ENCODE peak calls at places on chromosomes 3 and 15, in four cellular contexts. R is GM12891, E is Panc1, Z is HepG2. J is an unnamed sample.

GRCh38 chr3:116586285-116586944 is 123.2 kb upstream of the TUSC7 start:
- DNase-seq in R (no peak), E (no peak), Z (no peak), J (no peak)

GRCh38 chr3:94176886-94177285 is 114.0 kb downstream of the NSUN3 start:
- DNase-seq in R (no peak), E (no peak), Z (no peak), J (no peak)

GRCh38 chr3:76570436-76571057 is 469.4 kb upstream of the ROBO2 start:
- DNase-seq in R (no peak), E (no peak), Z (no peak), J (no peak)

GRCh38 chr3:76132154-76132470 is 346.8 kb upstream of the ZNF717 start:
- DNase-seq in R (no peak), E (no peak), Z (no peak), J (no peak)

GRCh38 chr3:58544546-58544945 is 7.6 kb upstream of the ACOX2 start:
- DNase-seq in R (no peak), E (no peak), Z (no peak), J (no peak)

GRCh38 chr3:113249111-113249510 is 37.8 kb downstream of the BOC start:
- DNase-seq in R (no peak), E (no peak), Z (no peak), J (peak)

GRCh38 chr15:37773111-37773860 is 161.2 kb upstream of the TMCO5A start:
- DNase-seq in R (no peak), E (no peak), Z (no peak), J (no peak)

GRCh38 chr3:122025296-122025695 is 3.2 kb upstream of the ILDR1 start:
- DNase-seq in R (peak), E (no peak), Z (no peak), J (no peak)

GRCh38 chr3:133821767-133822638 is 16.4 kb downstream of the SRPRB start:
- DNase-seq in R (no peak), E (peak), Z (peak), J (no peak)

GRCh38 chr15:49902791-49903481 is 216.1 kb downstream of the ATP8B4 start:
- DNase-seq in R (no peak), E (no peak), Z (no peak), J (no peak)

GRCh38 chr3:193711964-193712598 is 119.1 kb downstream of the OPA1 start:
- DNase-seq in R (no peak), E (no peak), Z (peak), J (no peak)

GRCh38 chr3:100963041-100963440 is 30.2 kb downstream of the ABI3BP start:
- DNase-seq in R (no peak), E (no peak), Z (no peak), J (no peak)

GRCh38 chr15:78055923-78056713 is 21.4 kb downstream of the TBC1D2B start:
- DNase-seq in R (no peak), E (no peak), Z (peak), J (no peak)

GRCh38 chr3:37262816-37263393 is 88.5 kb upstream of the LRRFIP2 start:
- DNase-seq in R (no peak), E (no peak), Z (no peak), J (no peak)

DNA sequence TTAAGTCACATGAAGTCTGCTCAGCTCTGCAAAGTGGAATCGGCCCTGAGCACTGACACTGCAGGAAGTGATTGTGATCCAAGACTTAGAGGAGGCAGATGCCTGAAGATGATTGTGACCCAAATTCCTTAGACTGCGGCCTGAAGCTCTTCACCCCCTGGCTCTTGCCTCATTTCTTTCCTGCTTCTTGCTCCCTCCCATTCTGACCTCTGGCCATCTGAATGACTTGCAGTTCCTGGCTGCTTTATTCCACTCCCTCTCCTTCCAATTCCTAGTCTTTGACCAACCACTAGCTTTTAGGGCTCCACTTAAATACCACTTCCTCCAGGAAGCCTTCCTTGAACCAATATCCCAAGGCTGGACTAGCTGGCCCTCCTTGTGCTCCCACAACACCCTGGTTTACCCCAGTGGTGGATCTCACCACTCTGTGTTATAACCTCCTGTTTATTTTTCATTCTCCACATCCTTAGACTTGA is 9.9 kb upstream of the EPB42 start:
- DNase-seq in R (no peak), E (no peak), Z (no peak), J (peak)
- TF ChIP-seq POLR2AphosphoS5 in R (no peak), E (no peak), Z (no peak), J (no peak)

GRCh38 chr15:70196314-70197291 is 98.9 kb upstream of the TLE3 start:
- DNase-seq in R (peak), E (no peak), Z (peak), J (peak)

GRCh38 chr15:70195171-70195807 is 97.6 kb upstream of the TLE3 start:
- DNase-seq in R (no peak), E (no peak), Z (no peak), J (peak)

GRCh38 chr15:70197318-70197944 is 99.7 kb upstream of the TLE3 start:
- DNase-seq in R (no peak), E (no peak), Z (no peak), J (peak)

GRCh38 chr15:70194266-70194665 is 96.5 kb upstream of the TLE3 start:
- DNase-seq in R (no peak), E (no peak), Z (no peak), J (peak)

GRCh38 chr15:70195808-70196304 is 98.1 kb upstream of the TLE3 start:
- DNase-seq in R (no peak), E (no peak), Z (peak), J (peak)
- TF ChIP-seq POLR2AphosphoS5 in R (no peak), E (peak), Z (no peak), J (no peak)

GRCh38 chr3:48598323-48599076 is 3.4 kb upstream of the COL7A1 start:
- DNase-seq in R (no peak), E (no peak), Z (no peak), J (no peak)
- TF ChIP-seq POLR2AphosphoS5 in R (no peak), E (peak), Z (no peak), J (no peak)

GRCh38 chr3:45453083-45453482 is 64.7 kb downstream of the LARS2 start:
- DNase-seq in R (no peak), E (no peak), Z (no peak), J (no peak)
- TF ChIP-seq POLR2AphosphoS5 in R (no peak), E (no peak), Z (no peak), J (no peak)

DNA sequence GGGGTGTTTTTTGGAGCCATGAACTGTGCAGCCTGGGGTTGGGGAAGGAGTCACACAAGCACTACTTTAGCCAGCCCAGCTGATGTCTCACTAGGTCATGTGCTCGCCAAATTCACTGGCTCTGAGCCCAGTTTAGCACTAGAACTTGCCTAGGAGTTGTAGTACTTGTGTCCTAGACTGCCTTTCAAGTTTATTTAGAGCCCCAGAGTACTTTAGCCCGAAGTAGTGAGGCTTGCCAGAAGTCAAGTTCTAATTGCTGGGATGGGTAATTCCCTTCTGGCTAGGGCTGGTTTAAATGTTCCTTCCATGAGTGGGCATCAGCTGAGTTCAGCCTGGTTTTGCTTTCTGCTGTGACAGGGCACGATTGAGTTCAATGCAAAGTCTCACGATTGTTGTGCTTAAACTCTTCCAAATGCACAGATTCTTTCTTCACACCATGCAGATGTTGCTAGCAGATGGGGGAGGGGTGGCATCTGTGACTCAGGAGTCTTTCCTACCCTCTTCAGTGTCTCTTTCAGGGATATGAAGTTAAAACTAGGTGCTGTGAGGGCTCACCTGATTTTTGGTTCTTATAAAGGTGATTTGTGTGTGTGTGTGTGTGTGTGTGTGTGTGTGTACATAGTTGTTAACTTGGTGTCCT is 228.2 kb upstream of the ZPLD1 start:
- DNase-seq in R (no peak), E (no peak), Z (no peak), J (peak)
- TF ChIP-seq POLR2AphosphoS5 in R (no peak), E (no peak), Z (no peak), J (peak)

GRCh38 chr3:61561374-61562041 is at the start of gene PTPRG:
- DNase-seq in R (peak), E (no peak), Z (peak), J (peak)

GRCh38 chr3:61562042-61562809 is 855 bp downstream of the PTPRG start:
- DNase-seq in R (peak), E (no peak), Z (no peak), J (peak)

GRCh38 chr3:61559108-61559731 is 2.2 kb upstream of the PTPRG start:
- DNase-seq in R (no peak), E (no peak), Z (no peak), J (no peak)

GRCh38 chr3:61562810-61563613 is 1.6 kb downstream of the PTPRG start:
- DNase-seq in R (peak), E (no peak), Z (peak), J (peak)

GRCh38 chr3:61560452-61561373 is 658 bp upstream of the PTPRG start:
- DNase-seq in R (peak), E (no peak), Z (peak), J (peak)
- TF ChIP-seq POLR2AphosphoS5 in R (no peak), E (no peak), Z (peak), J (peak)

GRCh38 chr3:143307613-143308183 is 188.1 kb downstream of the CHST2 start:
- DNase-seq in R (no peak), E (no peak), Z (no peak), J (no peak)
- TF ChIP-seq POLR2AphosphoS5 in R (no peak), E (no peak), Z (no peak), J (no peak)

J was measured in sigmoid colon.